ENCODE peak calls at places on chromosome 2, in seven cellular contexts. N is K562; W is naive thymus-derived CD8-positive, alpha-beta T cell; T is HEK293T; O is hypothalamus; X is GM10248; U is astrocyte of the hippocampus. I is an unnamed sample.

GRCh38 chr2:148978026-148978685 is 60.3 kb upstream of the LYPD6B start:
- DNase-seq in N (no peak), W (no peak), T (peak; percentile 15), O (no peak), X (no peak), U (no peak), I (no peak)

GRCh38 chr2:188326669-188327301 is 35.1 kb downstream of the GULP1 start:
- DNase-seq in N (peak; percentile 81), W (no peak), T (no peak), O (no peak), X (no peak), U (no peak), I (no peak)

GRCh38 chr2:86686905-86687304 is 33.2 kb upstream of the RMND5A start:
- DNase-seq in N (no peak), W (no peak), T (no peak), O (no peak), X (no peak), U (no peak), I (no peak)

GRCh38 chr2:173355132-173355865 is 627 bp downstream of the CDCA7 start:
- DNase-seq in N (peak; percentile 81), W (no peak), T (peak; percentile 48), O (no peak), X (peak; percentile 53), U (peak; percentile 73), I (peak; percentile 3)

GRCh38 chr2:25543939-25544338 is 129.4 kb downstream of the DTNB start:
- DNase-seq in N (no peak), W (no peak), T (no peak), O (no peak), X (no peak), U (no peak), I (no peak)

GRCh38 chr2:181306785-181307184 is 150.4 kb upstream of the ITGA4 start:
- DNase-seq in N (no peak), W (no peak), T (no peak), O (no peak), X (peak; percentile 6), U (no peak), I (no peak)

GRCh38 chr2:84697895-84698294 is 181.6 kb downstream of the DNAH6 start:
- DNase-seq in N (no peak), W (no peak), T (no peak), O (no peak), X (no peak), U (peak; percentile 4), I (no peak)

GRCh38 chr2:19885791-19886190 is 16.0 kb downstream of the TTC32 start:
- DNase-seq in N (no peak), W (no peak), T (no peak), O (no peak), X (no peak), U (no peak), I (no peak)

GRCh38 chr2:204127238-204127637 is 190.7 kb downstream of the ICOS start:
- DNase-seq in N (no peak), W (no peak), T (no peak), O (no peak), X (no peak), U (peak; percentile 47), I (no peak)

GRCh38 chr2:115796078-115796477 is 1353.6 kb downstream of the DPP10 start:
- DNase-seq in N (no peak), W (no peak), T (no peak), O (no peak), X (no peak), U (no peak), I (no peak)

GRCh38 chr2:168079236-168079635 is 168.2 kb downstream of the STK39 start:
- DNase-seq in N (no peak), W (no peak), T (no peak), O (no peak), X (no peak), U (no peak), I (no peak)